ENCODE peak calls at places on chromosomes 1 and 21, in eight cellular contexts. X, F, R, U, H, L, C and T are unnamed samples.

GRCh38 chr21:46568562-46568961 is 36.3 kb downstream of the S100B start:
- DNase-seq in X (no peak), F (no peak), R (no peak), U (no peak), H (no peak), L (no peak), C (no peak), T (no peak)

GRCh38 chr1:187413770-187414169 is 585.0 kb downstream of the PLA2G4A start:
- DNase-seq in X (no peak), F (no peak), R (peak; percentile 16), U (no peak), H (peak; percentile 29), L (no peak), C (no peak), T (no peak)

GRCh38 chr1:90714521-90714951 is 2.6 kb downstream of the BARHL2 start:
- DNase-seq in X (no peak), F (peak; percentile 57), R (no peak), U (no peak), H (no peak), L (no peak), C (no peak), T (no peak)

GRCh38 chr1:202471246-202471645 is 122.7 kb downstream of the PPP1R12B start:
- DNase-seq in X (no peak), F (no peak), R (no peak), U (no peak), H (no peak), L (no peak), C (no peak), T (no peak)

GRCh38 chr1:21801100-21801499 is 11.0 kb upstream of the LDLRAD2 start:
- DNase-seq in X (no peak), F (no peak), R (no peak), U (no peak), H (peak; percentile 92), L (peak; percentile 16), C (peak; percentile 77), T (no peak)

GRCh38 chr1:38083541-38083940 is 36.9 kb upstream of the POU3F1 start:
- DNase-seq in X (no peak), F (peak; percentile 68), R (no peak), U (no peak), H (no peak), L (no peak), C (no peak), T (no peak)

GRCh38 chr1:213369465-213369864 is 318.4 kb downstream of the RPS6KC1 start:
- DNase-seq in X (no peak), F (no peak), R (no peak), U (no peak), H (no peak), L (no peak), C (no peak), T (no peak)

GRCh38 chr1:22208973-22209378 is 66.1 kb upstream of the WNT4 start:
- DNase-seq in X (no peak), F (no peak), R (peak; percentile 72), U (no peak), H (no peak), L (no peak), C (no peak), T (no peak)

GRCh38 chr1:178539291-178539690 is 26.4 kb downstream of the TEX35 start:
- DNase-seq in X (no peak), F (no peak), R (no peak), U (no peak), H (no peak), L (no peak), C (no peak), T (no peak)

GRCh38 chr1:164733070-164733469 is 174.1 kb downstream of the PBX1 start:
- DNase-seq in X (no peak), F (no peak), R (peak; percentile 30), U (no peak), H (peak; percentile 63), L (no peak), C (peak; percentile 71), T (peak; percentile 14)

GRCh38 chr1:10866314-10867091 is 70.1 kb upstream of the CASZ1 start:
- DNase-seq in X (no peak), F (peak; percentile 75), R (peak; percentile 51), U (no peak), H (peak; percentile 3), L (no peak), C (no peak), T (peak; percentile 30)

GRCh38 chr1:116211294-116211693 is 100.1 kb downstream of the MAB21L3 start:
- DNase-seq in X (no peak), F (no peak), R (no peak), U (no peak), H (no peak), L (no peak), C (no peak), T (peak; percentile 45)

GRCh38 chr1:53467391-53467790 is 8.2 kb downstream of the DMRTB1 start:
- DNase-seq in X (no peak), F (no peak), R (no peak), U (no peak), H (no peak), L (no peak), C (no peak), T (no peak)

GRCh38 chr21:21246007-21246406 is 247.8 kb downstream of the NCAM2 start:
- DNase-seq in X (no peak), F (no peak), R (no peak), U (no peak), H (no peak), L (no peak), C (no peak), T (no peak)

GRCh38 chr1:236204043-236204442 is 61.7 kb downstream of the GPR137B start:
- DNase-seq in X (no peak), F (no peak), R (no peak), U (no peak), H (peak; percentile 40), L (no peak), C (peak; percentile 5), T (no peak)

DNA sequence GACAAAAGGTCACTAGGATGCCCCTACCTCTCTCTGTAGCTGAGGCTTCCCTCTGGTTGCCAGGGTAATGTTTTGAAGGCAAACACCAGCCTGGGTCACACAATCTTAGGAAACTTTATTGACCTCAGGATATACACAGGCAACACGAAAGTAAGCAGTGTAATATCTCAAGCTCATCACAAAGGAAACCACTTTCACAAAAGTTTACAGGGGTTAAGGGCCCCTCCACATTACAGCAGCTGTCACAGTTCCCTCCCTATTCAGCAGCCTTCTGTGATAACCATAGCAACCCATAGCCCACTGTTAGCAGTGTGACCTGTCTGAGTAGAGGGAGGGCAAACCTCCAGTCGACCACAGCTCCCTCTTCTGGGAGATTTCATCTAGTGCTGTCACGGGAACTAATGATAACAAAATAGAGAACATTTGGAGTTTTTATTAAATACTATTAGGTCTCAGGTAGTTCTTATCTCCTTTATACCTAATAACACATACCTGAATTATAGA is 149.8 kb downstream of the PTPRC start:
- DNase-seq in X (peak; percentile 1), F (peak; percentile 81), R (peak; percentile 89), U (no peak), H (peak; percentile 29), L (no peak), C (no peak), T (no peak)
- H3K27ac ChIP-seq in X (no peak overlapping the region), F (no peak overlapping the region), R (no peak overlapping the region), U (no peak overlapping the region), H (no peak overlapping the region), L (no peak overlapping the region), C (no peak overlapping the region), T (no peak overlapping the region)

GRCh38 chr1:26097696-26098095 is 13.9 kb upstream of the PDIK1L start:
- DNase-seq in X (no peak), F (no peak), R (peak; percentile 68), U (no peak), H (peak; percentile 89), L (no peak), C (peak; percentile 61), T (no peak)
- H3K27me3 ChIP-seq in X (no peaks in the 10 kb centered on the region), F (no peaks in the 10 kb centered on the region), R (no peaks in the 10 kb centered on the region), U (no peaks in the 10 kb centered on the region), H (no peaks in the 10 kb centered on the region), L (no peaks in the 10 kb centered on the region), C (peaks cover 2% of the 10 kb centered on the region), T (no peaks in the 10 kb centered on the region)

GRCh38 chr1:220691039-220691684 is 999 bp downstream of the C1orf115 start:
- DNase-seq in X (no peak), F (peak; percentile 7), R (no peak), U (no peak), H (no peak), L (no peak), C (no peak), T (peak; percentile 82)

GRCh38 chr1:220689696-220690095 is 467 bp upstream of the C1orf115 start:
- DNase-seq in X (no peak), F (no peak), R (no peak), U (no peak), H (no peak), L (no peak), C (no peak), T (no peak)

GRCh38 chr1:220687809-220688208 is 2.4 kb upstream of the C1orf115 start:
- DNase-seq in X (no peak), F (no peak), R (no peak), U (no peak), H (no peak), L (no peak), C (no peak), T (no peak)

GRCh38 chr1:220692436-220693228 is 2.5 kb downstream of the C1orf115 start:
- DNase-seq in X (no peak), F (no peak), R (no peak), U (no peak), H (no peak), L (no peak), C (no peak), T (no peak)

DNA sequence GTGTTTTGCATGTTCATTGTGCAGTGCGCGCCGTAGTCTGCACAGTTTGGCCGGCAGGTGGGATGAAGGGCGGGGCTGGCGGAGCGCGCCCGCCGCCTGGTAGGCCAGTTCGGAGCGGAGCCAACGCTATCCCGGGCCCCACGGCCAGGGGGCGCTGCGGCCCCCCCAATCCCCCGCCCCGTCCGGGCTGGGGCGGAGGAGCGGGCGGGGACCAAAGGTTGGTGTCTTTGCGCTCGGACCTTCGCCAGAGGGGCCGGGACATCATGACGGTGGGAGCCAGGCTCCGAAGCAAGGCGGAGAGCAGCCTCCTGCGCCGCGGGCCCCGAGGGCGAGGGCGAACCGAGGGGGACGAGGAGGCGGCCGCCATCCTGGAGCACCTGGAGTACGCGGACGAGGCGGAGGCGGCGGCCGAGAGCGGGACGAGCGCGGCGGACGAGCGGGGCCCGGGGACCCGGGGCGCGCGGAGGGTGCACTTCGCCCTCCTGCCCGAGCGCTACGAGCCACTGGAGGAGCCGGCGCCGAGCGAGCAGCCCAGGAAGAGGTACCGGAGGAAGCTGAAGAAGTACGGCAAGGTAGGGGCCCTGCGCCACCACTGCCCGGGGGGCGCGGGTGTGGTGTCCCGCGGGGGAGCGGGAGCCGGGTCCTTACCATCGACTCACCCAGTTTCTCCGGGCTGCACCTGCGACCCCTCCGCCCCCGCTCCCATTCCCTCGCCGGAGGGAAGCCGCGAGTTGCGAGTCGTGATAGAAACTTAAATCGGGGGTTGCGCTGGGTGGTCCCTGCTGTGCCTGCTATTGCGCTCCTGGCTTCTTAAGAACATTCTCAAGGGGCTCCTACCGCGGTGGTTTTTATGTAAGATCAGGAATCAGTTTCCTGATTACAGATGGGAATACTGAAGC is at the start of gene C1orf115:
- DNase-seq in X (peak; percentile 98), F (peak; percentile 92), R (peak; percentile 86), U (peak; percentile 83), H (peak; percentile 95), L (peak; percentile 62), C (peak; percentile 70), T (peak; percentile 86)
- H3K4me3 ChIP-seq in X (peak within 1 kb of the TSS; percentile 80), F (peak within 1 kb of the TSS; percentile 96), R (peak within 1 kb of the TSS; percentile 51), U (peak within 1 kb of the TSS; percentile 93), H (peak within 1 kb of the TSS; percentile 82), L (no peak within 1 kb of the TSS), C (peak within 1 kb of the TSS; percentile 40), T (peak within 1 kb of the TSS; percentile 46)

DNA sequence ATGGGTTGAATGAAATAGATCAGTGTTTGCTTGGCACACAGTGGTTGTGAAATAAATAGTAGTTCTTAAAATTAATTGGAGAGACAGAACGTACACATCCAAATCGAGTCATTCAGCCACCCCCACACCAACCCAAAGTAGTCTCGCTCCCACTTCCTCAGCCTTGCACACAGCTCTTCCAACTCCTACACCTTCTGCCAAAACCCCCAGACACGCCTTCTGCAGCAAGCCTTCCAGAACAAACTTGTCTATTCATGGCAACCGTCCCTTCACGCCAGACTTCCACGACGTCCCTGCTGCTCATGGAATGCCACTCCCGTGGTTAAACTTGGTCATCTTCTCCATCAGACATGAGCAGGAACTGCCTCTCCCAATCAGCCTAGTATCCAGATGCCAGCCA is 37.5 kb upstream of the RD3 start:
- DNase-seq in X (no peak), F (no peak), R (no peak), U (no peak), H (no peak), L (no peak), C (peak; percentile 29), T (no peak)
- H3K27ac ChIP-seq in X (no peak overlapping the region), F (no peak overlapping the region), R (no peak overlapping the region), U (no peak overlapping the region), H (no peak overlapping the region), L (no peak overlapping the region), C (no peak overlapping the region), T (no peak overlapping the region)